ENCODE peak calls at places on chromosomes 5 and 9, in seven cellular contexts. L is breast epithelium; W is effector memory CD4-positive, alpha-beta T cell; U is dorsolateral prefrontal cortex; C is body of pancreas; D is heart left ventricle; E is right atrium auricular region. H is an unnamed sample. For H3K27me3, the result is how much of the 10 kb centered on the place peaks cover.

GRCh38 chr5:108797396-108797795 is 49.7 kb downstream of the FER start:
- DNase-seq in L (no peak), E (no peak), U (no peak), C (no peak), W (no peak), D (no peak), H (no peak)

GRCh38 chr5:168940712-168941111 is 360.2 kb downstream of the SLIT3 start:
- DNase-seq in D (no peak), L (no peak), C (no peak), U (no peak), E (no peak), W (no peak), H (no peak)

GRCh38 chr9:101398930-101399640 is 434 bp downstream of the ZNF189 start:
- DNase-seq in E (no peak), D (peak), L (no peak), C (peak), W (no peak), U (no peak), H (no peak)

GRCh38 chr5:137205237-137205636 is 293.9 kb downstream of the SPOCK1 start:
- DNase-seq in C (no peak), E (no peak), D (no peak), W (no peak), U (no peak), L (no peak), H (no peak)

GRCh38 chr5:36058776-36059175 is 7.9 kb downstream of the UGT3A2 start:
- DNase-seq in C (no peak), E (no peak), L (no peak), W (no peak), D (no peak), U (no peak), H (no peak)

GRCh38 chr9:108191065-108191464 is 664.7 kb downstream of the ACTL7B start:
- DNase-seq in C (no peak), L (no peak), U (no peak), D (no peak), E (no peak), W (no peak), H (no peak)

GRCh38 chr5:141866111-141866510 is 12.1 kb downstream of the PCDH1 start:
- DNase-seq in E (no peak), D (no peak), C (peak), L (peak), U (peak), W (no peak), H (no peak)

GRCh38 chr9:115674091-115674490 is 479.5 kb upstream of the PAPPA start:
- DNase-seq in C (no peak), D (no peak), U (no peak), E (no peak), L (no peak), W (no peak), H (no peak)

GRCh38 chr5:75837258-75837841 is 120.1 kb upstream of the POC5 start:
- DNase-seq in E (no peak), U (no peak), D (no peak), L (no peak), W (no peak), C (no peak), H (no peak)
- H3K27ac ChIP-seq in E (no peak), U (no peak), D (no peak), L (no peak), W (no peak), C (no peak), H (no peak)

GRCh38 chr9:91655664-91656063 is 232.0 kb upstream of the NFIL3 start:
- DNase-seq in W (no peak), C (no peak), D (no peak), E (no peak), L (no peak), U (no peak), H (no peak)

GRCh38 chr9:91658513-91659105 is 235.0 kb upstream of the NFIL3 start:
- DNase-seq in C (no peak), W (no peak), D (peak), U (no peak), L (no peak), E (peak), H (no peak)

GRCh38 chr9:91655215-91655614 is 231.6 kb upstream of the NFIL3 start:
- DNase-seq in E (no peak), W (no peak), C (no peak), U (no peak), L (no peak), D (no peak), H (no peak)

GRCh38 chr9:91657501-91657900 is 233.9 kb upstream of the NFIL3 start:
- DNase-seq in D (no peak), W (no peak), U (no peak), C (no peak), E (peak), L (no peak), H (no peak)

DNA sequence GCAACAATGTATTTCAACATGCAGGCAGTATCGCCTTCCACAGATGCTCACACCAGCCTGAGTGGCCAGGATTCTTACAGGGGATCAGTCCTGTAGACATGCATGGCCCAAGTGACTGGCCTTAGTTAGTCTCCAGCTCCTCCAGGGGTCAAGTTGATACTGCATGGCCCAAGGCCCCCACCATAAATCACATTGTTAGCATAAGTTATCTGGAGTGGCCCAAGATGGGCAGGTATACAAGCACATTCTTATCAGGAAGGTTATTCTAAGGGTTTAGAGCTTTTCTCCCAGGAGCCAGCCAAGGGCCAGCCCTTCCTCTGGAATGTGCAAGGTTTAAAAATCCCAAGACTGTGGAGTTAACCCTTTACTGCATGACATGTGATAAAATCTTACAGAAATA is 230.9 kb upstream of the NFIL3 start:
- DNase-seq in E (no peak), L (no peak), U (no peak), D (no peak), W (no peak), C (no peak), H (no peak)
- H3K4me3 ChIP-seq in E (no peak), L (no peak), U (no peak), D (no peak), W (no peak), C (no peak), H (no peak)

DNA sequence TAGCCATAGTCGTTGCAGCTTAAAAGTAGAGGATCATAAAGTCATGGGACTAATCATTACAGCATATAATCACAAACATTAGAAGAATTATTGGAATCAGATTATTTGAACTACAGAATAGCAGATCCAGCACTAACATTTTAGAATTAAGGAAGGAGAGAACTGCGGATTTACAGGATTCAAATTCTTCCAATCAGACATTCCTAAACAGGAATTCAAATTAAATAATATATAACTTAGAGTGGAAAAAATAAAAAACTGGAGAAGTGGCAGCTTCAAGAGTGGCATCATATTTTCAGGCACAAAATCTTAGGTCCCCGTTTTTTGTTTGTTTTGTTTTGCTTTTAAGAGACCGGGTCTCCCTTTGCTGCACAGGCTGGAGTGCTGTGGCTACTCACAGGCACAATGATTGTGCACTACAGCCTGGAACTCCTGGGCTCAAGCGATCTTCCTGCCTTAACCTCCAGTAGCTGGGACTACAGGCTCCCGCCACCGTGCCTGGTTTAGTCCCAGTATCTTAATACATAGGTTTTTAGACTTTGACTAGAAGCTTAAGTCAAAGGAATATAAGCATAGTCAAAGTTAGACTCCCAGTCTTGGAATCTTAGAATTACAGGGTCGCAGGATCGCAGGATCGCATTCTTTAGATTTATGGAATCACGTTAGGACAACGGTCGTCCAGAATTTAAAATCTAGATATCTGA is 2.1 kb upstream of the FOXE1 start:
- DNase-seq in L (no peak), E (no peak), D (no peak), C (no peak), U (no peak), W (no peak), H (no peak)
- H3K27me3 ChIP-seq in L (half or more), E (under half), D (half or more), C (half or more), U (half or more), W (half or more), H (under half)

DNA sequence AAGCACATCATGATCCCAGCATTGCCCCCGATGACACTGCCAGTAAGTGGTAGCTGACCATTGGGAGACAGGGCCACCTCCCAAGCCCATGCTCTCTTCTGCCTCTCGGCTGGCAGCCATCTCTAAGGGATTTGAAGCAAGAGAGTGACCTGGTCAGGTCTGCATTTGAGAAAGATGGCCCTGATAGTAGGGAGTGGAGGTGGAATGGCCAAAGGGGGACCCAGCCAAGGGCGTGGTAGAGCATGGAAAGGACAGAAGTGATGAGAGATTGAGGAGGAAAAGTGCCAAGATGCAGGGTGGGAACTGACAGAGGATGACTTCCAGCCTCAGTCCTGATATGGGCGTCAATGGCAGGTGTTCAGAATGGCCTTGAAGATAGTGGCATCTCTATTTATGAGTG is 9.0 kb downstream of the ABL1 start:
- DNase-seq in D (no peak), L (no peak), C (no peak), U (no peak), W (no peak), E (peak), H (no peak)
- H3K27ac ChIP-seq in D (peak), L (peak), C (no peak), U (peak), W (no peak), E (peak), H (peak)

GRCh38 chr9:95429096-95429495 is 87.7 kb downstream of the PTCH1 start:
- DNase-seq in U (no peak), W (no peak), E (no peak), L (no peak), C (no peak), D (no peak), H (no peak)

GRCh38 chr9:95429948-95430620 is 86.7 kb downstream of the PTCH1 start:
- DNase-seq in W (no peak), U (no peak), L (no peak), D (no peak), E (no peak), C (no peak), H (no peak)

GRCh38 chr9:95422650-95423049 is 94.1 kb downstream of the PTCH1 start:
- DNase-seq in W (no peak), L (no peak), E (no peak), C (no peak), D (no peak), U (no peak), H (no peak)

GRCh38 chr9:95431286-95431685 is 85.5 kb downstream of the PTCH1 start:
- DNase-seq in W (no peak), C (no peak), U (no peak), E (no peak), L (no peak), D (no peak), H (no peak)

GRCh38 chr9:95425910-95426551 is 90.7 kb downstream of the PTCH1 start:
- DNase-seq in C (peak), D (no peak), U (peak), L (no peak), E (no peak), W (no peak), H (no peak)
- H3K4me3 ChIP-seq in C (peak), D (peak), U (peak), L (peak), E (peak), W (peak), H (no peak)

GRCh38 chr9:98995971-98996504 is 52.3 kb downstream of the COL15A1 start:
- DNase-seq in L (no peak), C (no peak), U (no peak), D (no peak), W (no peak), E (no peak), H (no peak)
- H3K27me3 ChIP-seq in L (under half), C (under half), U (under half), D (under half), W (under half), E (under half), H (under half)

DNA sequence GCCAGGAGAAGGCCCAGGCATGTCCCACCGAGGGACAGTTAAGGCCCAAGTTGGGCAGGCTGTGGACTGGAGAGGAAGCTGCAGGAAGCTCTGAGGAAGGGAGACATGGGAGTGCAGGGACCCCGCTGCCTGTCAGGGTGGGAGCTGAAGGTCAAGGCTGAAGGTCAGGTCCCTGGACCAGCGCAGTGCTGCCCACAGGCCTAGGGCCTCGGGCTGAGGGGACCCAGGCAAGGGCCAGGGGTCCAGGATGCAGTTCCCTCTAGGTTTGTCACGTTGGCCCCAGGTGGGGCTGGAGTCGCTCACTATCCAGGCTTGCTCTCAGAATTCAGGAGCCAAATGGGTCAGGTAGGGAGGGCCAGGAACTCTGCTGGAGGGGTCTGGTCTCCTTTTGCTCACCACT is 76.7 kb upstream of the STXBP1 start:
- DNase-seq in C (no peak), E (no peak), L (no peak), W (no peak), U (no peak), D (no peak), H (no peak)
- H3K27ac ChIP-seq in C (no peak), E (peak), L (peak), W (no peak), U (no peak), D (no peak), H (no peak)

DNA sequence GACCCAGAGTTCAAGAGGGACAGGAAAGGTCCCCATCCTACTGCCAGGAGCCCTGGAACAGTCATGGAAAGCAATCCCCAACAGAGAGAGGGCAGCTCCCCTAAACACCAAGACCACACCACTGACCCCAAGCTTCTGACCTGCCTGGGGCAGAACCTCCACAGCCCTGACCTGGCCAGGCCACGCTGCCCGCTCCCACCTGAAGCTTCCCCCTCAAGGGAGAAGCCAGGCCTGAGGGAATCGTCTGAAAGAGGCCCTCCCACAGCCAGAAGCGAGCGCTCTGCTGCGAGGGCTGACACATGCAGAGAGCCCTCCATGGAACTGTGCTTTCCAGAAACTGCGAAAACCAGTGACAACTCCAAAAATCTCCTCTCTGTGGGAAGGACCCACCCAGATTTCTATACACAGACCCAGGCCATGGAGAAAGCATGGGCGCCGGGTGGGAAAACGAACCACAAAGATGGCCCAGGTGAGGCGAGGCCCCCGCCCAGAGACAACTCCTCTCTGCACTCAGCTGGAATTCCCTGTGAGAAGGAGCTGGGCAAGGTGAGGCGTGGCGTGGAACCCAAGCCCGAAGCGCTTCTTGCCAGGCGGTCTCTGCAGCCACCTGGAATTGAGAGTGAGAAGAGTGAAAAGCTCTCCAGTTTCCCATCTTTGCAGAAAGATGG is 31.6 kb downstream of the CD180 start:
- DNase-seq in C (no peak), U (no peak), L (no peak), D (no peak), E (no peak), W (no peak), H (peak)
- H3K4me3 ChIP-seq in C (no peak), U (no peak), L (peak), D (no peak), E (no peak), W (peak), H (no peak)